ENCODE peak calls at places on chromosomes 7 and 10, in nine cellular contexts. N, M, X, Y, K, I, G, T and H are unnamed samples.

GRCh38 chr7:105707967-105708580 is 126.8 kb upstream of the EFCAB10 start:
- DNase-seq in I (no peak), X (no peak), Y (no peak), K (no peak), G (no peak), M (no peak), N (no peak), T (no peak), H (no peak)

GRCh38 chr7:71735961-71736556 is 604.1 kb downstream of the GALNT17 start:
- DNase-seq in K (peak; percentile 18), T (peak; percentile 3), M (no peak), X (peak; percentile 43), G (peak; percentile 62), Y (no peak), N (peak; percentile 51), I (peak; percentile 17), H (no peak)

GRCh38 chr7:131488361-131488760 is 68.1 kb downstream of the PODXL start:
- DNase-seq in N (no peak), G (no peak), I (no peak), T (no peak), K (no peak), M (no peak), X (no peak), Y (no peak), H (no peak)

GRCh38 chr10:29469481-29470354 is 165.1 kb downstream of the SVIL start:
- DNase-seq in N (no peak), K (no peak), T (no peak), M (no peak), I (no peak), Y (no peak), X (no peak), G (no peak), H (no peak)

GRCh38 chr7:50730459-50731400 is 52.0 kb downstream of the GRB10 start:
- DNase-seq in Y (no peak), X (no peak), M (no peak), N (no peak), G (no peak), I (no peak), T (no peak), K (no peak), H (no peak)

GRCh38 chr7:111003883-111004282 is 87.0 kb upstream of the LRRN3 start:
- DNase-seq in T (no peak), M (no peak), G (no peak), Y (no peak), K (no peak), X (no peak), N (no peak), I (no peak), H (no peak)

GRCh38 chr7:9488555-9488954 is 1055.1 kb downstream of the NXPH1 start:
- DNase-seq in I (peak; percentile 54), X (peak; percentile 39), M (no peak), G (no peak), Y (no peak), T (no peak), K (no peak), N (no peak), H (no peak)

GRCh38 chr7:157077986-157078644 is 60.6 kb upstream of the UBE3C start:
- DNase-seq in N (no peak), M (peak; percentile 77), K (no peak), I (no peak), X (no peak), T (no peak), Y (no peak), G (peak; percentile 15), H (no peak)

GRCh38 chr10:96339956-96340904 is 18.6 kb downstream of the OPALIN start:
- DNase-seq in X (peak; percentile 18), I (peak; percentile 48), M (no peak), K (peak; percentile 40), G (peak; percentile 46), N (peak; percentile 68), T (peak; percentile 37), Y (peak; percentile 34), H (no peak)